ENCODE peak calls at places on chromosomes 13 and 19, in six cellular contexts. One of them, this sample, is unnamed.
A peak's percentile ranks its signal among the peaks of the same experiment; 100 is the strongest.

GRCh38 chr13:38262211-38262610 is 87.4 kb upstream of the UFM1 start:
- DNase-seq in pancreas: no peak
- DNase-seq in neural crest cell: no peak
- DNase-seq in lower leg skin: no peak
- DNase-seq in tibial artery: no peak
- DNase-seq in fibroblast of pulmonary artery: peak; percentile 55
- DNase-seq in this sample: no peak

GRCh38 chr19:17041994-17042393 is 15.4 kb upstream of the CPAMD8 start:
- DNase-seq in pancreas: no peak
- DNase-seq in fibroblast of pulmonary artery: peak; percentile 62
- DNase-seq in tibial artery: no peak
- DNase-seq in neural crest cell: no peak
- DNase-seq in lower leg skin: no peak
- DNase-seq in this sample: no peak

GRCh38 chr13:95298971-95299627 is 2.2 kb downstream of the ABCC4 start:
- DNase-seq in fibroblast of pulmonary artery: peak; percentile 72
- DNase-seq in tibial artery: no peak
- DNase-seq in lower leg skin: no peak
- DNase-seq in pancreas: no peak
- DNase-seq in neural crest cell: no peak
- DNase-seq in this sample: no peak

GRCh38 chr19:43784251-43784980 is 3.6 kb upstream of the KCNN4 start:
- DNase-seq in fibroblast of pulmonary artery: peak; percentile 75
- DNase-seq in neural crest cell: no peak
- DNase-seq in lower leg skin: no peak
- DNase-seq in pancreas: no peak
- DNase-seq in tibial artery: no peak
- DNase-seq in this sample: peak; percentile 93

GRCh38 chr13:52348983-52349780 is 56.8 kb downstream of the THSD1 start:
- DNase-seq in fibroblast of pulmonary artery: peak; percentile 52
- DNase-seq in lower leg skin: no peak
- DNase-seq in pancreas: no peak
- DNase-seq in neural crest cell: no peak
- DNase-seq in tibial artery: no peak
- DNase-seq in this sample: peak; percentile 32

GRCh38 chr19:32676186-32676894 is 692 bp downstream of the RGS9BP start:
- DNase-seq in neural crest cell: no peak
- DNase-seq in fibroblast of pulmonary artery: no peak
- DNase-seq in tibial artery: no peak
- DNase-seq in lower leg skin: no peak
- DNase-seq in pancreas: peak; percentile 84
- DNase-seq in this sample: peak; percentile 47

GRCh38 chr13:40819797-40820315 is 30.4 kb downstream of the SLC25A15 start:
- DNase-seq in lower leg skin: no peak
- DNase-seq in neural crest cell: no peak
- DNase-seq in fibroblast of pulmonary artery: no peak
- DNase-seq in tibial artery: no peak
- DNase-seq in pancreas: no peak
- DNase-seq in this sample: no peak

GRCh38 chr19:50147462-50148423 is 15.3 kb downstream of the IZUMO2 start:
- DNase-seq in neural crest cell: peak; percentile 75
- DNase-seq in tibial artery: peak; percentile 89
- DNase-seq in lower leg skin: peak; percentile 95
- DNase-seq in fibroblast of pulmonary artery: peak; percentile 87
- DNase-seq in pancreas: peak; percentile 92
- DNase-seq in this sample: peak; percentile 91

GRCh38 chr13:94800423-94800822 is 88.1 kb upstream of the SOX21 start:
- DNase-seq in neural crest cell: no peak
- DNase-seq in tibial artery: no peak
- DNase-seq in fibroblast of pulmonary artery: no peak
- DNase-seq in pancreas: no peak
- DNase-seq in lower leg skin: no peak
- DNase-seq in this sample: no peak

GRCh38 chr13:90238433-90238832 is 1109.1 kb upstream of the MIR17HG start:
- DNase-seq in tibial artery: no peak
- DNase-seq in pancreas: no peak
- DNase-seq in fibroblast of pulmonary artery: peak; percentile 52
- DNase-seq in lower leg skin: no peak
- DNase-seq in neural crest cell: no peak
- DNase-seq in this sample: no peak

GRCh38 chr19:35141627-35142401 is 1.2 kb upstream of the FXYD7 start:
- DNase-seq in neural crest cell: no peak
- DNase-seq in tibial artery: no peak
- DNase-seq in pancreas: no peak
- DNase-seq in lower leg skin: peak; percentile 90
- DNase-seq in fibroblast of pulmonary artery: no peak
- DNase-seq in this sample: no peak

GRCh38 chr13:99856021-99856420 is 115.5 kb downstream of the ZIC5 start:
- DNase-seq in pancreas: no peak
- DNase-seq in neural crest cell: no peak
- DNase-seq in fibroblast of pulmonary artery: no peak
- DNase-seq in tibial artery: no peak
- DNase-seq in lower leg skin: no peak
- DNase-seq in this sample: no peak

GRCh38 chr13:31627097-31627496 is 112.2 kb upstream of the RXFP2 start:
- DNase-seq in tibial artery: no peak
- DNase-seq in lower leg skin: no peak
- DNase-seq in pancreas: no peak
- DNase-seq in neural crest cell: no peak
- DNase-seq in fibroblast of pulmonary artery: peak; percentile 34
- DNase-seq in this sample: no peak

GRCh38 chr19:32498641-32499200 is 82.3 kb upstream of the PDCD5 start:
- DNase-seq in fibroblast of pulmonary artery: no peak
- DNase-seq in lower leg skin: no peak
- DNase-seq in tibial artery: no peak
- DNase-seq in neural crest cell: no peak
- DNase-seq in pancreas: no peak
- DNase-seq in this sample: no peak

GRCh38 chr13:94063096-94063495 is 416.4 kb downstream of the DCT start:
- DNase-seq in pancreas: no peak
- DNase-seq in tibial artery: no peak
- DNase-seq in neural crest cell: no peak
- DNase-seq in fibroblast of pulmonary artery: peak; percentile 61
- DNase-seq in lower leg skin: no peak
- DNase-seq in this sample: no peak

GRCh38 chr19:2244122-2244411 is 5.1 kb upstream of the AMH start:
- DNase-seq in tibial artery: no peak
- DNase-seq in pancreas: peak; percentile 64
- DNase-seq in neural crest cell: no peak
- DNase-seq in fibroblast of pulmonary artery: no peak
- DNase-seq in lower leg skin: no peak
- DNase-seq in this sample: no peak

GRCh38 chr19:43078311-43078710 is 4.2 kb downstream of the PSG2 start:
- DNase-seq in tibial artery: no peak
- DNase-seq in fibroblast of pulmonary artery: peak; percentile 11
- DNase-seq in neural crest cell: no peak
- DNase-seq in lower leg skin: no peak
- DNase-seq in pancreas: no peak
- DNase-seq in this sample: no peak

GRCh38 chr13:68714292-68714691 is 1393.3 kb upstream of the ATXN8OS start:
- DNase-seq in lower leg skin: no peak
- DNase-seq in tibial artery: no peak
- DNase-seq in neural crest cell: no peak
- DNase-seq in fibroblast of pulmonary artery: no peak
- DNase-seq in pancreas: no peak
- DNase-seq in this sample: no peak

GRCh38 chr13:113238542-113238941 is 29.1 kb downstream of the CUL4A start:
- DNase-seq in pancreas: no peak
- DNase-seq in neural crest cell: no peak
- DNase-seq in tibial artery: no peak
- DNase-seq in lower leg skin: no peak
- DNase-seq in fibroblast of pulmonary artery: no peak
- DNase-seq in this sample: no peak

GRCh38 chr13:33125821-33126570 is 109.8 kb downstream of the KL start:
- DNase-seq in lower leg skin: peak; percentile 89
- DNase-seq in pancreas: no peak
- DNase-seq in tibial artery: peak; percentile 75
- DNase-seq in neural crest cell: no peak
- DNase-seq in fibroblast of pulmonary artery: peak; percentile 94
- DNase-seq in this sample: peak; percentile 14

GRCh38 chr19:3857449-3858003 is 11.3 kb downstream of the ZFR2 start:
- DNase-seq in fibroblast of pulmonary artery: no peak
- DNase-seq in tibial artery: no peak
- DNase-seq in lower leg skin: no peak
- DNase-seq in neural crest cell: no peak
- DNase-seq in pancreas: no peak
- DNase-seq in this sample: no peak

GRCh38 chr13:29483211-29483610 is 112.3 kb downstream of the SLC7A1 start:
- DNase-seq in pancreas: peak; percentile 83
- DNase-seq in fibroblast of pulmonary artery: no peak
- DNase-seq in tibial artery: no peak
- DNase-seq in lower leg skin: no peak
- DNase-seq in neural crest cell: no peak
- DNase-seq in this sample: no peak

GRCh38 chr13:44068737-44069136 is 189.0 kb downstream of the LACC1 start:
- DNase-seq in pancreas: no peak
- DNase-seq in tibial artery: no peak
- DNase-seq in lower leg skin: no peak
- DNase-seq in fibroblast of pulmonary artery: peak; percentile 65
- DNase-seq in neural crest cell: no peak
- DNase-seq in this sample: no peak

GRCh38 chr19:18633321-18633720 is 3.5 kb upstream of the KLHL26 start:
- DNase-seq in fibroblast of pulmonary artery: no peak
- DNase-seq in lower leg skin: no peak
- DNase-seq in neural crest cell: no peak
- DNase-seq in tibial artery: no peak
- DNase-seq in pancreas: peak; percentile 85
- DNase-seq in this sample: no peak

GRCh38 chr13:112885782-112886268 is 83.2 kb upstream of the MCF2L start:
- DNase-seq in neural crest cell: peak; percentile 72
- DNase-seq in fibroblast of pulmonary artery: peak; percentile 89
- DNase-seq in pancreas: peak; percentile 97
- DNase-seq in lower leg skin: no peak
- DNase-seq in tibial artery: peak; percentile 76
- DNase-seq in this sample: peak; percentile 29

GRCh38 chr13:84651288-84651687 is 769.0 kb upstream of the SLITRK1 start:
- DNase-seq in lower leg skin: no peak
- DNase-seq in pancreas: no peak
- DNase-seq in neural crest cell: no peak
- DNase-seq in fibroblast of pulmonary artery: peak; percentile 85
- DNase-seq in tibial artery: no peak
- DNase-seq in this sample: peak; percentile 17

GRCh38 chr19:1229837-1230584 is 7.8 kb downstream of the CBARP start:
- DNase-seq in lower leg skin: no peak
- DNase-seq in pancreas: no peak
- DNase-seq in tibial artery: no peak
- DNase-seq in fibroblast of pulmonary artery: no peak
- DNase-seq in neural crest cell: no peak
- DNase-seq in this sample: no peak

GRCh38 chr19:48813123-48813911 is 2.5 kb upstream of the BCAT2 start:
- DNase-seq in fibroblast of pulmonary artery: no peak
- DNase-seq in lower leg skin: no peak
- DNase-seq in neural crest cell: no peak
- DNase-seq in pancreas: no peak
- DNase-seq in tibial artery: no peak
- DNase-seq in this sample: no peak
- TF ChIP-seq CTCF in fibroblast of pulmonary artery: peak; percentile 22
- TF ChIP-seq CTCF in lower leg skin: no peak
- TF ChIP-seq CTCF in neural crest cell: peak; percentile 32
- TF ChIP-seq CTCF in pancreas: no peak
- TF ChIP-seq CTCF in tibial artery: no peak
- TF ChIP-seq CTCF in this sample: no peak

GRCh38 chr19:51792932-51793331 is 2.0 kb upstream of the FPR3 start:
- DNase-seq in lower leg skin: no peak
- DNase-seq in tibial artery: no peak
- DNase-seq in fibroblast of pulmonary artery: no peak
- DNase-seq in pancreas: no peak
- DNase-seq in neural crest cell: no peak
- DNase-seq in this sample: no peak

GRCh38 chr19:51786651-51787494 is 8.1 kb upstream of the FPR3 start:
- DNase-seq in lower leg skin: no peak
- DNase-seq in fibroblast of pulmonary artery: no peak
- DNase-seq in pancreas: no peak
- DNase-seq in tibial artery: no peak
- DNase-seq in neural crest cell: no peak
- DNase-seq in this sample: no peak

GRCh38 chr19:51784922-51785690 is 9.9 kb upstream of the FPR3 start:
- DNase-seq in neural crest cell: no peak
- DNase-seq in fibroblast of pulmonary artery: peak; percentile 87
- DNase-seq in tibial artery: peak; percentile 84
- DNase-seq in lower leg skin: peak; percentile 95
- DNase-seq in pancreas: no peak
- DNase-seq in this sample: no peak

GRCh38 chr19:51788029-51788428 is 6.9 kb upstream of the FPR3 start:
- DNase-seq in fibroblast of pulmonary artery: no peak
- DNase-seq in pancreas: no peak
- DNase-seq in tibial artery: no peak
- DNase-seq in neural crest cell: no peak
- DNase-seq in lower leg skin: no peak
- DNase-seq in this sample: no peak

GRCh38 chr19:51788936-51789795 is 5.8 kb upstream of the FPR3 start:
- DNase-seq in fibroblast of pulmonary artery: no peak
- DNase-seq in tibial artery: no peak
- DNase-seq in neural crest cell: no peak
- DNase-seq in pancreas: no peak
- DNase-seq in lower leg skin: no peak
- DNase-seq in this sample: no peak
- TF ChIP-seq CTCF in fibroblast of pulmonary artery: no peak
- TF ChIP-seq CTCF in tibial artery: no peak
- TF ChIP-seq CTCF in neural crest cell: no peak
- TF ChIP-seq CTCF in pancreas: no peak
- TF ChIP-seq CTCF in lower leg skin: no peak
- TF ChIP-seq CTCF in this sample: no peak

GRCh38 chr13:98370806-98371553 is 193.9 kb upstream of the RNF113B start:
- DNase-seq in fibroblast of pulmonary artery: peak; percentile 84
- DNase-seq in pancreas: peak; percentile 69
- DNase-seq in lower leg skin: peak; percentile 74
- DNase-seq in neural crest cell: no peak
- DNase-seq in tibial artery: peak; percentile 34
- DNase-seq in this sample: no peak
- TF ChIP-seq CTCF in fibroblast of pulmonary artery: no peak
- TF ChIP-seq CTCF in pancreas: no peak
- TF ChIP-seq CTCF in lower leg skin: no peak
- TF ChIP-seq CTCF in neural crest cell: no peak
- TF ChIP-seq CTCF in tibial artery: no peak
- TF ChIP-seq CTCF in this sample: no peak

DNA sequence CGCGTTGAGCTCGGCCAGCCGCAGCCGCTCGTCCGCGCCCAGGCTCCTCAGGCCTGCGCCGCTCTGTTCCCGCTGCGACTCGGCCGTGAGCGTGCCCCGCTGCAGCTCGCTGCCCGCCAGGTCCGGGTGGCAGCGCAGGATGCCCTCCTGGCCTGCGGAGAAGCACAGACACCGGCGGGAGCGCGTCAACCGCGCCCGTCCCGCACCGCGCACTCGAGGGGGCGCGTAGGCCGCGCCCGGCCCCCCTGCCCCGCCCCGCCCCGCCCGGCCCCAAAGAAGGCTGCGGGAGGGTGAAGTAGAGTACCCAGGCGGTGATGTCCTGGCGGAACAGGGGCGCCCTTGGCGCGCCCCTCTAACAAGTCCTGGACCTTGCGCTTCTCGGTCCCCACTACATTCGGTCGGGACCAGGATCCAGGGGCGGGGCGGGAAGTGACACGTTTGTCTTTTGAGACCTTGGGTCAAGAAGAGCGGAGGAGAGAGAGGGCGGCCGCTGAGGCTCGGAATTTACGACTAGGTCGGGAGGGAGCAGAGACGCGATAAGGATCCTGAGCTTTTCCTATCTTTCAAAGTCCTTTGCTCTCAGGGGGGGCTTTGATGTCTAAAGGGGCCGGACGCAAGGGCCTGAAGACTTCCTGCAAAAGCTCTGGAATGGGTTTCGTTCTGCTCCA is 9.3 kb upstream of the CDX2 start:
- DNase-seq in tibial artery: no peak
- DNase-seq in lower leg skin: peak; percentile 69
- DNase-seq in neural crest cell: no peak
- DNase-seq in fibroblast of pulmonary artery: no peak
- DNase-seq in pancreas: peak; percentile 60
- DNase-seq in this sample: no peak
- TF ChIP-seq CTCF in tibial artery: no peak
- TF ChIP-seq CTCF in lower leg skin: no peak
- TF ChIP-seq CTCF in neural crest cell: no peak
- TF ChIP-seq CTCF in fibroblast of pulmonary artery: no peak
- TF ChIP-seq CTCF in pancreas: no peak
- TF ChIP-seq CTCF in this sample: no peak

This sample was measured in Calu3.